ENCODE peak calls at places on chromosome 13, in nine cellular contexts. U is stomach, H is HCT116, B is upper lobe of right lung, Y is esophagus squamous epithelium, S is aorta, C is neural progenitor cell, X is mesenchymal stem cell, R is tibial artery. V is an unnamed sample.

GRCh38 chr13:34369925-34370324 is 552.0 kb downstream of the RFC3 start:
- DNase-seq in S (no peak), R (no peak), H (no peak), U (no peak), B (no peak), C (no peak), X (peak; percentile 36), Y (no peak), V (no peak)

GRCh38 chr13:62357887-62358645 is 942.4 kb upstream of the PCDH20 start:
- DNase-seq in R (no peak), H (peak; percentile 74), B (no peak), C (peak; percentile 88), S (no peak), Y (no peak), U (no peak), X (peak; percentile 73), V (no peak)

GRCh38 chr13:35818577-35819165 is 312.5 kb downstream of the DCLK1 start:
- DNase-seq in R (no peak), U (no peak), S (no peak), Y (no peak), H (peak; percentile 26), C (peak; percentile 58), B (no peak), X (peak; percentile 12), V (no peak)

GRCh38 chr13:28012896-28013295 is 24.4 kb upstream of the URAD start:
- DNase-seq in C (no peak), Y (no peak), U (no peak), R (no peak), S (no peak), B (no peak), H (no peak), X (no peak), V (no peak)

GRCh38 chr13:37621811-37622361 is 23.3 kb upstream of the POSTN start:
- DNase-seq in C (no peak), S (peak; percentile 44), R (peak; percentile 33), H (no peak), U (no peak), Y (no peak), B (no peak), X (peak; percentile 79), V (no peak)

GRCh38 chr13:31380728-31381127 is 181.0 kb downstream of the B3GLCT start:
- DNase-seq in X (no peak), Y (no peak), R (no peak), B (no peak), C (peak; percentile 58), U (no peak), S (no peak), H (no peak), V (no peak)

GRCh38 chr13:25833761-25834160 is 218.1 kb downstream of the SHISA2 start:
- DNase-seq in R (no peak), U (no peak), Y (no peak), C (no peak), H (no peak), S (no peak), X (no peak), B (no peak), V (no peak)

GRCh38 chr13:67588607-67589006 is 358.5 kb upstream of the PCDH9 start:
- DNase-seq in H (no peak), U (no peak), Y (no peak), R (no peak), B (no peak), C (no peak), S (no peak), X (no peak), V (no peak)

GRCh38 chr13:94198666-94199065 is 280.8 kb downstream of the DCT start:
- DNase-seq in S (no peak), H (no peak), U (no peak), Y (no peak), X (no peak), C (no peak), B (no peak), R (no peak), V (no peak)

GRCh38 chr13:96836733-96837132 is 157.5 kb downstream of the OXGR1 start:
- DNase-seq in X (no peak), C (no peak), U (no peak), S (no peak), B (no peak), Y (no peak), H (no peak), R (no peak), V (no peak)

GRCh38 chr13:111313911-111314425 is 6.5 kb upstream of the TEX29 start:
- DNase-seq in S (no peak), C (no peak), R (no peak), Y (no peak), B (no peak), X (no peak), U (no peak), H (no peak), V (no peak)

DNA sequence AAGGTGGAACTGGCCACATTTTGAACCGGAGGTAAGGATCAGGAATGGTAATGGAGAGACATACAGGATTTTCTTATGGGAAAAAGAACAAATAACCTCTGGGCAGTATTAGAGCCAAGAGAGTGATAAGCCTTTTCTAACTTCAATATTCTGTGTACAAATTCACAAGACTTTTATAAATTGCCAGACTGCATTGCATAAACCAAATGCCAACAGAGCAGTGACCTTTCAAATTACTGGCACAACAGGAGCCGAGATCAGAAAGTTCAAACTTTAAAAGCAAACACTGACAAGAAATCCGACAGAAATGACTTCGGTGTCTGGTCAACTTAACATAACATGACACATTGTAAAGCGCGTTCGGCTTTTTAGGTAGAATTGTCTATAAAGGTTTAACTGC is 737.1 kb downstream of the GPC5 start:
- DNase-seq in B (no peak), R (no peak), H (no peak), Y (no peak), U (no peak), X (no peak), S (no peak), C (no peak), V (no peak)
- H3K27ac ChIP-seq in B (no peak overlapping the region), R (no peak overlapping the region), H (no peak overlapping the region), Y (no peak overlapping the region), U (no peak overlapping the region), X (no peak overlapping the region), S (no peak overlapping the region), C (no peak overlapping the region), V (no peak overlapping the region)

GRCh38 chr13:74134226-74134776 is at the start of gene KLF12:
- DNase-seq in S (peak; percentile 92), B (peak; percentile 89), U (peak; percentile 83), X (peak; percentile 95), C (peak; percentile 95), Y (peak; percentile 72), H (peak; percentile 60), R (peak; percentile 90), V (no peak)

GRCh38 chr13:74131206-74131605 is 3.0 kb downstream of the KLF12 start:
- DNase-seq in X (peak; percentile 34), S (no peak), B (no peak), C (no peak), H (no peak), Y (no peak), R (no peak), U (no peak), V (no peak)

GRCh38 chr13:74133657-74134201 is 475 bp downstream of the KLF12 start:
- DNase-seq in U (peak; percentile 73), Y (peak; percentile 78), C (peak; percentile 89), S (peak; percentile 91), R (peak; percentile 88), H (peak; percentile 29), X (peak; percentile 95), B (peak; percentile 84), V (no peak)

GRCh38 chr13:74132768-74133656 is 1.2 kb downstream of the KLF12 start:
- DNase-seq in B (peak; percentile 64), X (peak; percentile 74), R (peak; percentile 40), C (peak; percentile 57), U (peak; percentile 36), Y (peak; percentile 9), S (peak; percentile 58), H (no peak), V (no peak)

DNA sequence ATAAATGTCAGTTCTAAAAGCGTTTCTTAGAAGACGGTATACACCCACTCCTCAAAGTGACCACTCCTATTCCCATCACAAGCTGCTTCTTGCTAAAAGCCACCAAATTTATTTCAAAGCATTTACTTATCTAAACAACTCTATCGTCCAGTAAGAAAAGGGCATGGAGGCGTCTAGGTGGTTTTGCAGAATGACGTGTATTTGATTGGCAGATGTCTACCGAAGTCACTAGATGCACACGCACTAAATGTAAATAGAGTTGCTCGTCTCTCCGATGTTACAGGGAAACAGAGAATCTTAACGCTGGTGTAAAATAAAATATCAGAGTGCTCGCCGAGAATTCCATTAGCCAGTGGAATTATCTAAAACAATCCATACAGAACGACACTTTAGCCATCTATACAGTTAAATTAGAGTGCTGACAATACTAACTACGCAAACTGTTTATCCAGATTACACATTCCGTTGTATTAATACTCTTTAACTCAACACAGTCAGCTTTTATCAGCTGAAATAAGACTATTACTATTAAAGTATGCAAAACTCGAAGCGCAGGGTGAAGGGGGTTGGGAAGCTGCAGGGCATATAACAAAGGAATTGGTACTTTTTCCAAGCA is 1.9 kb downstream of the KLF12 start:
- DNase-seq in U (no peak), R (no peak), H (no peak), C (peak; percentile 3), B (no peak), Y (no peak), S (no peak), X (peak; percentile 48), V (no peak)
- H3K27ac ChIP-seq in U (peak overlapping the region; percentile 96), R (peak overlapping the region; percentile 97), H (no peak overlapping the region), C (no peak overlapping the region), B (peak overlapping the region; percentile 83), Y (peak overlapping the region; percentile 12), S (peak overlapping the region; percentile 77), X (peak overlapping the region; percentile 75), V (peak overlapping the region; percentile 10)

GRCh38 chr13:44848956-44849748 is 140.1 kb downstream of the NUFIP1 start:
- DNase-seq in Y (no peak), H (no peak), C (no peak), X (no peak), R (peak; percentile 36), S (no peak), B (no peak), U (no peak), V (no peak)
- H3K27ac ChIP-seq in Y (peak overlapping the region; percentile 6), H (no peak overlapping the region), C (no peak overlapping the region), X (peak overlapping the region; percentile 11), R (peak overlapping the region; percentile 77), S (no peak overlapping the region), B (no peak overlapping the region), U (peak overlapping the region; percentile 38), V (no peak overlapping the region)

GRCh38 chr13:20998649-20999415 is 62.6 kb downstream of the LATS2 start:
- DNase-seq in U (no peak), R (peak; percentile 9), C (no peak), X (no peak), B (no peak), H (no peak), S (no peak), Y (no peak), V (no peak)

GRCh38 chr13:20994441-20994821 is 67.0 kb downstream of the LATS2 start:
- DNase-seq in Y (no peak), R (peak; percentile 14), B (no peak), H (no peak), U (no peak), C (no peak), S (no peak), X (no peak), V (no peak)

GRCh38 chr13:20995245-20995829 is 66.0 kb downstream of the LATS2 start:
- DNase-seq in Y (no peak), U (no peak), R (peak; percentile 6), H (no peak), X (no peak), B (no peak), C (no peak), S (no peak), V (no peak)

GRCh38 chr13:21000647-21001046 is 60.7 kb downstream of the LATS2 start:
- DNase-seq in Y (no peak), R (no peak), X (no peak), B (no peak), H (no peak), S (no peak), C (no peak), U (no peak), V (no peak)

GRCh38 chr13:20997301-20998061 is 63.9 kb downstream of the LATS2 start:
- DNase-seq in R (peak; percentile 20), U (no peak), C (no peak), S (peak; percentile 71), Y (no peak), X (peak; percentile 91), H (no peak), B (no peak), V (no peak)
- H3K27ac ChIP-seq in R (peak overlapping the region; percentile 32), U (no peak overlapping the region), C (no peak overlapping the region), S (peak overlapping the region; percentile 71), Y (peak overlapping the region; percentile 41), X (peak overlapping the region; percentile 98), H (no peak overlapping the region), B (no peak overlapping the region), V (no peak overlapping the region)

V was measured in epithelial cell of prostate.